ENCODE peak calls at places on chromosomes 7 and 10, in nine cellular contexts. R is Ammon's horn; D is astrocyte of the spinal cord; A is HTR-8/SVneo; U is aorta; L is GM23248; J is CD8-positive, alpha-beta T cell; B is germinal center; W is KBM-7. O is an unnamed sample.

GRCh38 chr10:86205761-86206145 is 160.8 kb downstream of the GRID1 start:
- DNase-seq in R (no peak), D (no peak), A (no peak), U (peak), L (no peak), J (no peak), B (no peak), W (no peak), O (no peak)

GRCh38 chr10:51961401-51961800 is 262.0 kb upstream of the CSTF2T start:
- DNase-seq in R (no peak), D (no peak), A (no peak), U (no peak), L (no peak), J (no peak), B (no peak), W (no peak), O (no peak)

GRCh38 chr7:134854816-134855215 is 75.4 kb downstream of the CALD1 start:
- DNase-seq in R (no peak), D (no peak), A (no peak), U (no peak), L (peak), J (no peak), B (no peak), W (peak), O (no peak)

GRCh38 chr7:47543056-47543455 is 38.9 kb downstream of the TNS3 start:
- DNase-seq in R (no peak), D (no peak), A (no peak), U (peak), L (no peak), J (no peak), B (no peak), W (no peak), O (peak)

GRCh38 chr7:127943541-127944521 is 87.4 kb downstream of the LRRC4 start:
- DNase-seq in R (peak), D (peak), A (no peak), U (no peak), L (peak), J (no peak), B (no peak), W (no peak), O (no peak)

GRCh38 chr7:150379590-150380379 is 655 bp downstream of the ZNF775 start:
- DNase-seq in R (no peak), D (no peak), A (no peak), U (no peak), L (peak), J (no peak), B (no peak), W (peak), O (peak)

GRCh38 chr7:23268746-23269145 is 22.2 kb downstream of the GPNMB start:
- DNase-seq in R (no peak), D (no peak), A (no peak), U (no peak), L (peak), J (no peak), B (no peak), W (no peak), O (no peak)

GRCh38 chr7:28732037-28732869 is 225.9 kb downstream of the TRIL start:
- DNase-seq in R (no peak), D (peak), A (no peak), U (no peak), L (peak), J (no peak), B (no peak), W (no peak), O (no peak)

GRCh38 chr7:129298268-129298893 is 73.6 kb downstream of the AHCYL2 start:
- DNase-seq in R (peak), D (peak), A (peak), U (no peak), L (peak), J (peak), B (peak), W (peak), O (peak)

GRCh38 chr10:1199897-1200721 is 143.9 kb downstream of the WDR37 start:
- DNase-seq in R (peak), D (no peak), A (no peak), U (no peak), L (no peak), J (no peak), B (no peak), W (no peak), O (no peak)

GRCh38 chr7:149090397-149091195 is at the start of gene ZNF786:
- DNase-seq in R (peak), D (peak), A (peak), U (peak), L (peak), J (peak), B (peak), W (peak), O (peak)

GRCh38 chr10:118557946-118558345 is 37.5 kb downstream of the PRLHR start:
- DNase-seq in R (no peak), D (no peak), A (no peak), U (no peak), L (no peak), J (no peak), B (no peak), W (no peak), O (no peak)

GRCh38 chr10:112159469-112159868 is 24.1 kb downstream of the GPAM start:
- DNase-seq in R (no peak), D (no peak), A (no peak), U (no peak), L (no peak), J (no peak), B (no peak), W (no peak), O (no peak)

GRCh38 chr10:110864662-110865140 is 7.0 kb upstream of the PDCD4 start:
- DNase-seq in R (peak), D (no peak), A (no peak), U (no peak), L (peak), J (peak), B (no peak), W (peak), O (no peak)

GRCh38 chr10:5552376-5553321 is 27.9 kb downstream of the CALML3 start:
- DNase-seq in R (no peak), D (no peak), A (no peak), U (peak), L (no peak), J (no peak), B (no peak), W (no peak), O (no peak)

GRCh38 chr7:155190608-155191536 is 106.8 kb upstream of the INSIG1 start:
- DNase-seq in R (peak), D (no peak), A (peak), U (peak), L (peak), J (peak), B (peak), W (peak), O (peak)

GRCh38 chr7:157605638-157606037 is 268.8 kb downstream of the DNAJB6 start:
- DNase-seq in R (no peak), D (no peak), A (no peak), U (peak), L (no peak), J (no peak), B (no peak), W (no peak), O (no peak)

GRCh38 chr10:47361293-47361692 is 13.1 kb downstream of the RBP3 start:
- DNase-seq in R (peak), D (peak), A (peak), U (peak), L (peak), J (no peak), B (peak), W (peak), O (peak)

GRCh38 chr7:18064242-18064838 is 36.7 kb upstream of the PRPS1L1 start:
- DNase-seq in R (no peak), D (no peak), A (no peak), U (no peak), L (peak), J (no peak), B (peak), W (peak), O (peak)

GRCh38 chr7:106813705-106814305 is 51.3 kb upstream of the PIK3CG start:
- DNase-seq in R (no peak), D (peak), A (no peak), U (no peak), L (peak), J (no peak), B (no peak), W (no peak), O (no peak)

GRCh38 chr10:2964632-2965296 is 102.6 kb upstream of the PFKP start:
- DNase-seq in R (no peak), D (no peak), A (no peak), U (no peak), L (no peak), J (no peak), B (no peak), W (peak), O (peak)

O was measured in Karpas-422.